ENCODE peak calls at places on chromosomes 13 and 19, in four cellular contexts. J is A549, B is K562, N is GM12878. L is an unnamed sample.

GRCh38 chr19:51811344-51811743 is 16.4 kb downstream of the FPR3 start:
- DNase-seq in J (no peak), B (no peak), N (no peak), L (no peak)

GRCh38 chr19:2385053-2385721 is 25.1 kb downstream of the TMPRSS9 start:
- DNase-seq in J (peak; percentile 81), B (peak; percentile 95), N (no peak), L (peak; percentile 79)

GRCh38 chr13:101267656-101268055 is 148.7 kb downstream of the NALCN start:
- DNase-seq in J (no peak), B (no peak), N (no peak), L (no peak)

GRCh38 chr13:61410669-61411297 is 4.9 kb downstream of the PCDH20 start:
- DNase-seq in J (no peak), B (no peak), N (no peak), L (peak; percentile 8)

GRCh38 chr19:38564981-38565685 is 52.6 kb downstream of the MAP4K1 start:
- DNase-seq in J (no peak), B (no peak), N (no peak), L (no peak)

GRCh38 chr13:111021270-111021669 is 93.8 kb upstream of the ARHGEF7 start:
- DNase-seq in J (no peak), B (no peak), N (no peak), L (no peak)

GRCh38 chr19:13118424-13119193 is 545 bp downstream of the NACC1 start:
- DNase-seq in J (peak; percentile 38), B (peak; percentile 91), N (no peak), L (peak; percentile 31)

GRCh38 chr13:79406597-79406908 is 498 bp upstream of the RBM26 start:
- DNase-seq in J (no peak), B (no peak), N (no peak), L (no peak)

GRCh38 chr13:21240586-21240985 is 64.1 kb downstream of the MRPL57 start:
- DNase-seq in J (no peak), B (no peak), N (no peak), L (peak; percentile 58)

GRCh38 chr13:76980075-76980718 is 11.7 kb upstream of the CLN5 start:
- DNase-seq in J (peak; percentile 85), B (peak; percentile 75), N (no peak), L (peak; percentile 24)

GRCh38 chr13:26400545-26400944 is 146.6 kb downstream of the CDK8 start:
- DNase-seq in J (no peak), B (no peak), N (no peak), L (no peak)

GRCh38 chr13:113410472-113411201 is 42.7 kb downstream of the ADPRHL1 start:
- DNase-seq in J (peak; percentile 41), B (no peak), N (no peak), L (peak; percentile 93)

GRCh38 chr13:84400711-84401110 is 518.4 kb upstream of the SLITRK1 start:
- DNase-seq in J (no peak), B (no peak), N (no peak), L (peak; percentile 82)

GRCh38 chr13:79307433-79307861 is 98.6 kb downstream of the RBM26 start:
- DNase-seq in J (no peak), B (no peak), N (no peak), L (peak; percentile 16)

GRCh38 chr13:39729161-39729560 is 73.7 kb downstream of the COG6 start:
- DNase-seq in J (no peak), B (no peak), N (no peak), L (peak; percentile 15)

GRCh38 chr19:23817519-23817918 is 58.8 kb upstream of the ZNF681 start:
- DNase-seq in J (no peak), B (peak; percentile 27), N (no peak), L (peak; percentile 4)

GRCh38 chr13:107886118-107886517 is 329.2 kb downstream of the LIG4 start:
- DNase-seq in J (no peak), B (no peak), N (no peak), L (no peak)

GRCh38 chr19:17321655-17322489 is 12.5 kb downstream of the DDA1 start:
- DNase-seq in J (no peak), B (no peak), N (no peak), L (no peak)

GRCh38 chr13:43725460-43725859 is 61.3 kb downstream of the ENOX1 start:
- DNase-seq in J (no peak), B (no peak), N (no peak), L (no peak)

DNA sequence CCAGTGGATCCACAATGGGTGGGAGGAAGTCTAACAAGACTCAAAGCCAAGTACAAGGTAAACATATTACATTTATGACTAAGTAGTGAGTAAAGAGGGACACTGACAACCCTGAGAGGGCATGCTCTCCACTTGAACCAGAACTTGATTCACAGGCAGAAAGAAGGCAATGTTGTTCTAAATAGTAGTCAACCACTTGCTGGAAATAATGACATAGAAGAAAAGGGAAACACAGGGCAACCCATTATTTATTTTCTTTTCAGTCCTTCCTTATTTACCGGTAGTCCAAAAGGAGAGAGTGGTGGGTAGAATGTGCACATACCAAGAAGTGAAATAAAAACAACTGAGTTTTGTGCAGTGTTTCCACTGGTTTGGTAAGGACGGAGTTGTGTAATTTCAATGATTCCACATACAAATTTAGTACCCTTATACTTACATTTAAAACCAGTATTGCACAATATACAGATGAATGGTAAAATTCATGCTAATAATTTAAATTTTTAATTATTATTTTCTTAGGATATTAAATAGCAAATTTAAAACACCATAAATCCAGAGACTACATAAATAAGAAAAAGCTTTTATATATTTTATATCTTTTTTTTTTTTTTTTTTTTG is 65.9 kb downstream of the ENOX1 start:
- DNase-seq in J (no peak), B (no peak), N (no peak), L (peak; percentile 41)
- TF ChIP-seq ELK1 in J (no peak), B (no peak), N (no peak), L (no peak)

DNA sequence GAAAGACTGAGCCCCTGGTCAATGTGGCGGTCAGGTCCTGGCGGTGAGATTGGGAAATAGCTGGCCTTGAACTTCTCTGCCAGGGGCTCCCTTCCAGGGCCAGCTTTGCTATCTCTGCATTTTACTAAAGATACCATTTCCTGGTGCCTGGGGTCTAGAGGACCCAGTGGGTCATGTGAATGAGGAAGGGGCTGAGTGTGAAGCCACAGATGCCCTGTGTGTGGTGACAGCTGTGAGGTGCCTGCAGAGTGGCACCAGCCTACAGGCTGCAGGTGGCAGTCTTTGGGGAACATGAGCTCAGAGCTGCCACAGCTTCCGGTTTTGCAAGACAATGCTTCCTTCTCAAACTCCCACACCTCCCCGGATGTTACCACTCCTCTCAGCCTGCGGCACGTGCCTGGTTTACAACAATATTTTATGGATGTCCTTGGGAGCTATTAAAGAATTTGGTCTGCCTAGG is 5.2 kb upstream of the MLNR start:
- DNase-seq in J (no peak), B (no peak), N (no peak), L (peak; percentile 6)
- TF ChIP-seq ELK1 in J (no peak), B (no peak), N (no peak), L (no peak)

GRCh38 chr13:97417698-97418097 is 16.3 kb upstream of the RAP2A start:
- DNase-seq in J (no peak), B (no peak), N (no peak), L (no peak)
- TF ChIP-seq ELK1 in J (no peak), B (no peak), N (no peak), L (no peak)

GRCh38 chr19:6464070-6464873 is at the start of gene CRB3:
- DNase-seq in J (peak; percentile 40), B (no peak), N (no peak), L (no peak)
- TF ChIP-seq ELK1 in J (no peak), B (no peak), N (no peak), L (no peak)

DNA sequence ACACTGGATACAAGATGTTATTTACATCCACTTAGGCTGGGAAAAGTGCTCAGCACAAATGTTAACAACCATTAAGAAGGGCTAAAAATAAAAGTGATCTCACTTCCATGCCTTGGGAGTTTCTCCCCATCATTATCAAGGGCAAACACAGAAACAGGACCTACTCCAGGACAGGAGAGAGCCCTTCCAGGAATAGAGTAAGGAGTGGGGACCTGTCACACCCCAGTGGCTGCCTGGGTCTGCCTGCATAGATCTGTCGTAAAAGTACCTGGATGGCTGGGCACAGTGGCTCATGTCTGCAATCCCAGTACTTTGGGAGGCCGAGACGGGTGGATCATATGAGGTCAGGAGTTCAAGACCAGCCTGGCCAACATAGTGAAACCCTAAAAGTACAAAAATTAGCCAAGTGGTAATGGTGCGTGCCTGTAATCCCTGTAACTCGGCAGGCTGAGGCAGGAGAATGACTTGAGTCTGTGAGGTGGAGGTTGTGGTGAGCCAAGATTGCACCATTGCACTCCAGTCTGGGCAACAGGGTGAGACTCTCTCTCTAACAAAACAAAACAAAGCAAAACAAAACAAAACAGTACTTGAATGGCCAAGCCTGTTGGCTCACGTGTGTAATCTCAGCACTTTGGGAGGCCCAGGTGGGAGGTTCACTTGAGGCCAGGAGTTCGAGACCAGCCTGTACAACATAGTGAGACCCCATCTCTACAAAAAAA is 5.6 kb downstream of the ATP8A2 start:
- DNase-seq in J (no peak), B (no peak), N (no peak), L (no peak)
- TF ChIP-seq ELK1 in J (no peak), B (no peak), N (no peak), L (no peak)

L was measured in IMR-90.